ENCODE peak calls at places on chromosomes 16 and 17, in four cellular contexts. N, T, L and Q are unnamed samples.

GRCh38 chr17:70355185-70355584 is 185.9 kb downstream of the KCNJ2 start:
- DNase-seq in N (no peak), T (no peak), L (no peak), Q (no peak)

GRCh38 chr17:61127960-61128359 is 271.7 kb upstream of the TBX2 start:
- DNase-seq in N (no peak), T (no peak), L (no peak), Q (no peak)

GRCh38 chr17:8131844-8132441 is 8.0 kb upstream of the HES7 start:
- DNase-seq in N (no peak), T (no peak), L (no peak), Q (no peak)

GRCh38 chr17:47240806-47241205 is 12.8 kb upstream of the ITGB3 start:
- DNase-seq in N (no peak), T (no peak), L (no peak), Q (no peak)

GRCh38 chr16:68711421-68712139 is 25.5 kb upstream of the CDH1 start:
- DNase-seq in N (no peak), T (no peak), L (no peak), Q (no peak)

GRCh38 chr17:182164-182751 is 808 bp upstream of the DOC2B start:
- DNase-seq in N (no peak), T (no peak), L (no peak), Q (no peak)

GRCh38 chr17:34358631-34359030 is 2.4 kb downstream of the CCL13 start:
- DNase-seq in N (no peak), T (no peak), L (no peak), Q (no peak)

GRCh38 chr16:81556715-81557284 is 112.2 kb downstream of the CMIP start:
- DNase-seq in N (no peak), T (no peak), L (no peak), Q (no peak)

GRCh38 chr17:33272438-33272837 is 20.7 kb downstream of the ASIC2 start:
- DNase-seq in N (no peak), T (no peak), L (no peak), Q (no peak)

GRCh38 chr17:67474081-67474661 is 97.1 kb downstream of the PITPNC1 start:
- DNase-seq in N (no peak), T (no peak), L (no peak), Q (no peak)

GRCh38 chr17:10369239-10369638 is 3.6 kb downstream of the MYH13 start:
- DNase-seq in N (no peak), T (no peak), L (no peak), Q (no peak)

GRCh38 chr17:33387406-33387805 is 94.3 kb upstream of the ASIC2 start:
- DNase-seq in N (no peak), T (no peak), L (no peak), Q (no peak)

GRCh38 chr17:4786516-4786915 is 352 bp upstream of the VMO1 start:
- DNase-seq in N (no peak), T (no peak), L (no peak), Q (no peak)

GRCh38 chr16:11204513-11205047 is 51.4 kb downstream of the SOCS1 start:
- DNase-seq in N (no peak), T (no peak), L (no peak), Q (no peak)

GRCh38 chr17:79473836-79474204 is 137.0 kb downstream of the RBFOX3 start:
- DNase-seq in N (no peak), T (no peak), L (no peak), Q (no peak)

GRCh38 chr17:41308918-41309359 is at the start of gene KRTAP16-1:
- DNase-seq in N (no peak), T (no peak), L (no peak), Q (no peak)

GRCh38 chr16:31277659-31278260 is 18.0 kb downstream of the ITGAM start:
- DNase-seq in N (no peak), T (no peak), L (no peak), Q (no peak)

GRCh38 chr16:83932955-83933673 is 19.9 kb upstream of the OSGIN1 start:
- DNase-seq in N (no peak), T (no peak), L (no peak), Q (no peak)

GRCh38 chr16:83933885-83934683 is 19.0 kb upstream of the OSGIN1 start:
- DNase-seq in N (no peak), T (no peak), L (no peak), Q (no peak)

GRCh38 chr16:83931556-83931955 is 21.5 kb upstream of the OSGIN1 start:
- DNase-seq in N (no peak), T (no peak), L (no peak), Q (no peak)

GRCh38 chr16:83930730-83931500 is 22.1 kb upstream of the OSGIN1 start:
- DNase-seq in N (no peak), T (no peak), L (no peak), Q (no peak)

DNA sequence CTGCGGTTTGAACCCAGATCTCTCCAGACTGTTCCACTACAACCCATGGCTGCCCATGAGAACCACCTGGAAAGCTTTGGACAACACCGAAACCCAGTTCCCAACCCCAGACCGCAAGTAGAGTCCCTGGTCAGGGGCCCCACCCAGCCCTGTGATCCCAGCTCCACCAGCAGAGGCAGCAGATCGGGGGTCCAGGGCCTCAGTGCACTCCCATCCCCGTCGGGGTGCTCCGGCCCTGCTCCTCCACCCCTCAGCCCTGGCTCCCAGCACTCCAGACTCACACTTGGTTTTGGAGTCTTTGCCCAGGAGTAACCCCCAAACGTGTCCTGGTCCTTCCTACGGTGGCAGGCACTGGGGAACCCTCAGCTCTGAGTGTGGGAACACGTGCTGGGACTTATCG is 20.7 kb upstream of the OSGIN1 start:
- DNase-seq in N (no peak), T (no peak), L (no peak), Q (no peak)
- TF ChIP-seq CTCF in N (no peak), T (no peak), L (no peak), Q (no peak)

GRCh38 chr17:77332034-77332971 is 191.5 kb downstream of the SEC14L1 start:
- DNase-seq in N (peak; percentile 61), T (no peak), L (no peak), Q (no peak)
- TF ChIP-seq CTCF in N (no peak), T (no peak), L (no peak), Q (no peak)

DNA sequence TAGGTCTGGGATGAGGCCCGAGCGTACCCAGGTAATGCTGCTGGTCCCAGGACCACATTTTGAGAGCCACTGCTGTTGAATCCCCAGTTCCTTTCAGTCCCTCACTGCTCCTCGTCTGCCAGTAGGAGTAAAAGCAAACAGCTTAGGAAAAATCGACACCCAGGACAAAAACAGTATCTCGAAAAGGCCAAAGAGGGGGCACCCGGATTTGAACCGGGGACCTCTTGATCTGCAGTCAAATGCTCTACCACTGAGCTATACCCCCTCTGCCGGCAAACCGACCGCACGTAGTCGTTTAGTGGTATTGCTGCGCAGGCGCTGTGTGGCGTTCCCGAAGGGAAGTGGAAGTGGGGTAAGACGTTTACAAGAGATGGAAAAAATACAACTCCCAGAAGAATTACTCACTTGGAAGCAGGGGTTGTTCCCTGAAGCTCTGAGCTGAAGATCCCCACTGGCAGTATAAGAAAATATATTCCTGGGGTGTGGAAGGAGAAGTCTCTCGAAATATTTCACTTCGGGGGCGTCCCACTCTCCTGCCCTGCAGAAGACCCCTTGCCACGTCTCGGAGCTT is 2.2 kb upstream of the PLXDC1 start:
- DNase-seq in N (peak; percentile 98), T (peak; percentile 71), L (no peak), Q (peak; percentile 96)
- TF ChIP-seq CTCF in N (no peak), T (no peak), L (peak; percentile 15), Q (no peak)

GRCh38 chr16:73385701-73386100 is 337.8 kb upstream of the ZFHX3 start:
- DNase-seq in N (no peak), T (no peak), L (no peak), Q (no peak)

GRCh38 chr16:73390491-73390890 is 342.6 kb upstream of the ZFHX3 start:
- DNase-seq in N (no peak), T (no peak), L (no peak), Q (no peak)

GRCh38 chr16:73390936-73391335 is 343.0 kb upstream of the ZFHX3 start:
- DNase-seq in N (no peak), T (no peak), L (peak; percentile 31), Q (no peak)

GRCh38 chr16:73387979-73388378 is 340.1 kb upstream of the ZFHX3 start:
- DNase-seq in N (no peak), T (no peak), L (no peak), Q (no peak)

GRCh38 chr16:73389075-73389474 is 341.1 kb upstream of the ZFHX3 start:
- DNase-seq in N (no peak), T (no peak), L (no peak), Q (no peak)
- TF ChIP-seq CTCF in N (no peak), T (no peak), L (no peak), Q (no peak)

DNA sequence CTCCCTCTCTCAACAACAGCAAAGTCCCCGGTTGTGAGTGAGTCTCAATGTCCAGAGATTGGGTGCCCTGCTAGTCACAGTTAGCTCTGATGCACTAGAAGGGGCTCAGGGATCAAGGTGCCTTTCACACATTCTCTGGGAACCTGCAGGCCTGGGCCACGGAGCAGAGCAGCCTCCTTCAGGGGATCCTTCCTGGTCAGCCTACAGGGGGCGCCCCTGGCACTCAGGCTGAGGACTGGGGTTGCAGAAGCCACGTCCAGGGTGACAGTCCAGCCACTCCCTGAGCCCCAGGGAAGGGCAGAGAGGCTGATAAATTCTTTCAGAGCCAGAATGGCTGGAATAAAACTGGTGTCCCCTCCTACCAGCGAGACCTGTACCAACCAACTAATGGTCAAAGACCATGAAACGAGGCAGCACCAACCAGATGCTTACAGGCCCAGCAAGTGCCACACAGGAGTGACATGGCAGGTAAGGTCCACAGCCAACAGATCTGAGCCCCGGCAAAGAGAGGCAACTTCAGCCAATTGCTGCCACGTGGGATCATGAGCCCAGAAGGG is 43.5 kb downstream of the ST3GAL2 start:
- DNase-seq in N (no peak), T (no peak), L (no peak), Q (peak; percentile 77)
- TF ChIP-seq CTCF in N (peak; percentile 48), T (peak; percentile 70), L (peak; percentile 84), Q (peak; percentile 63)

GRCh38 chr16:48113471-48113870 is 42.3 kb downstream of the ABCC12 start:
- DNase-seq in N (no peak), T (no peak), L (no peak), Q (no peak)
- TF ChIP-seq CTCF in N (no peak), T (peak; percentile 38), L (peak; percentile 34), Q (no peak)